ENCODE peak calls at places on chromosomes 11 and 22, in eight cellular contexts. I is adrenal gland, P is WERI-Rb-1, E is brain microvascular endothelial cell, A is MM.1S, Z is mucosa of descending colon, V is thyroid gland, O is upper lobe of right lung. R is an unnamed sample.

GRCh38 chr11:82523141-82523540 is 210.5 kb downstream of the FAM181B start:
- DNase-seq in I (no peak), P (peak; percentile 60), E (no peak), A (no peak), Z (no peak), V (no peak), O (no peak), R (no peak)

GRCh38 chr22:42939451-42939881 is 75.5 kb downstream of the PACSIN2 start:
- DNase-seq in I (no peak), P (no peak), E (no peak), A (no peak), Z (peak; percentile 61), V (no peak), O (peak; percentile 5), R (no peak)

GRCh38 chr22:30894371-30894740 is 74.2 kb downstream of the MORC2 start:
- DNase-seq in I (no peak), P (no peak), E (no peak), A (no peak), Z (no peak), V (no peak), O (no peak), R (no peak)

GRCh38 chr11:30585067-30585891 is 874 bp downstream of the MPPED2 start:
- DNase-seq in I (peak; percentile 57), P (peak; percentile 44), E (no peak), A (peak; percentile 42), Z (no peak), V (peak; percentile 67), O (peak; percentile 64), R (no peak)

GRCh38 chr11:17746096-17746495 is 11.5 kb downstream of the KCNC1 start:
- DNase-seq in I (no peak), P (no peak), E (no peak), A (no peak), Z (no peak), V (no peak), O (peak; percentile 40), R (no peak)

GRCh38 chr11:108927791-108928545 is 263.1 kb downstream of the DDX10 start:
- DNase-seq in I (no peak), P (no peak), E (no peak), A (peak; percentile 24), Z (no peak), V (no peak), O (no peak), R (no peak)

GRCh38 chr11:87456499-87456898 is 418.8 kb downstream of the TMEM135 start:
- DNase-seq in I (no peak), P (no peak), E (no peak), A (no peak), Z (no peak), V (no peak), O (no peak), R (peak; percentile 4)

GRCh38 chr11:548700-549603 is 11.6 kb downstream of the LMNTD2 start:
- DNase-seq in I (no peak), P (peak; percentile 54), E (no peak), A (no peak), Z (no peak), V (no peak), O (peak; percentile 59), R (no peak)

GRCh38 chr11:33542921-33543320 is 157.7 kb downstream of the C11orf91 start:
- DNase-seq in I (peak; percentile 66), P (peak; percentile 70), E (peak; percentile 40), A (peak; percentile 40), Z (peak; percentile 77), V (peak; percentile 79), O (peak; percentile 73), R (no peak)

GRCh38 chr11:119316017-119316728 is 757 bp downstream of the MCAM start:
- DNase-seq in I (peak; percentile 72), P (no peak), E (no peak), A (no peak), Z (no peak), V (peak; percentile 57), O (peak; percentile 68), R (no peak)

GRCh38 chr11:66478823-66479740 is 1.2 kb upstream of the DPP3 start:
- DNase-seq in I (peak; percentile 66), P (no peak), E (peak; percentile 33), A (peak; percentile 31), Z (peak; percentile 54), V (peak; percentile 44), O (peak; percentile 81), R (no peak)

GRCh38 chr11:107592813-107593212 is 1.9 kb downstream of the ELMOD1 start:
- DNase-seq in I (no peak), P (no peak), E (no peak), A (no peak), Z (no peak), V (no peak), O (no peak), R (no peak)

GRCh38 chr11:790721-791564 is 1.1 kb upstream of the CEND1 start:
- DNase-seq in I (no peak), P (no peak), E (no peak), A (no peak), Z (no peak), V (no peak), O (no peak), R (no peak)

GRCh38 chr22:20745177-20745576 is 28.7 kb upstream of the SERPIND1 start:
- DNase-seq in I (no peak), P (no peak), E (no peak), A (no peak), Z (no peak), V (no peak), O (no peak), R (no peak)

GRCh38 chr11:34516247-34517040 is 2.9 kb upstream of the ELF5 start:
- DNase-seq in I (no peak), P (no peak), E (no peak), A (no peak), Z (no peak), V (no peak), O (no peak), R (no peak)

GRCh38 chr22:40147388-40148176 is 30.1 kb upstream of the TNRC6B start:
- DNase-seq in I (no peak), P (no peak), E (no peak), A (no peak), Z (no peak), V (no peak), O (no peak), R (no peak)
- TF ChIP-seq CTCF in I (no peak), P (no peak), E (no peak), A (no peak), Z (no peak), V (no peak), O (no peak), R (no peak)

GRCh38 chr11:75151346-75152047 is 590 bp downstream of the SLCO2B1 start:
- DNase-seq in I (no peak), P (no peak), E (no peak), A (no peak), Z (peak; percentile 92), V (no peak), O (no peak), R (no peak)

GRCh38 chr11:75152090-75152489 is 1.2 kb downstream of the SLCO2B1 start:
- DNase-seq in I (no peak), P (no peak), E (no peak), A (no peak), Z (peak; percentile 54), V (no peak), O (no peak), R (no peak)

GRCh38 chr11:75152651-75153553 is 2.0 kb downstream of the SLCO2B1 start:
- DNase-seq in I (no peak), P (no peak), E (no peak), A (no peak), Z (no peak), V (peak; percentile 18), O (no peak), R (no peak)

GRCh38 chr11:75150079-75150478 is 828 bp upstream of the SLCO2B1 start:
- DNase-seq in I (no peak), P (peak; percentile 21), E (no peak), A (no peak), Z (peak; percentile 68), V (no peak), O (no peak), R (no peak)

DNA sequence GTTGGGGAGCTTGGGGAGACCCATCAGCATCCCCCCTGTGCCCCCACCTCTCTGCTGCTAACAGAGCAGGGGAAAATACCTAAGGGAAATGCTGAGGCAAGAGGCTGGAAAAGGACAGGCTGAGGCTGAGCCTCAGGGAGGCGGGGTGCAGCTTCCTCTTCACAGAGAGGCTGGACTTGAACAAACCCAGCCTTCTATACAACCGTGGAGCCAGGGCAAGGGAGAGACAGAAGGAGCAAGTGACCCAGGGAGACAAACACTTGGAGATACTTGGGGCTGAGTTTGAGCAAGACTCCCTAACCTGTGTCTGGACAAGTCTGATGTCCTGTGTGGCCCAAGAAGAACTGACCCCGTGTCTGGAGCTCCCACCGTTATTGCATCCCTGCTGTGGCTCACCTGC is at the start of gene SLCO2B1:
- DNase-seq in I (peak; percentile 45), P (no peak), E (no peak), A (no peak), Z (peak; percentile 75), V (no peak), O (no peak), R (no peak)
- H3K4me3 ChIP-seq in I (no peak within 1 kb of the TSS), P (no peak within 1 kb of the TSS), E (no peak within 1 kb of the TSS), A (no peak within 1 kb of the TSS), Z (peak within 1 kb of the TSS; percentile 15), V (no peak within 1 kb of the TSS), O (peak within 1 kb of the TSS; percentile 52), R (no peak within 1 kb of the TSS)

GRCh38 chr11:126840975-126841374 is 159.6 kb downstream of the KIRREL3 start:
- DNase-seq in I (no peak), P (no peak), E (no peak), A (no peak), Z (no peak), V (no peak), O (no peak), R (no peak)

GRCh38 chr11:126843096-126843495 is 157.5 kb downstream of the KIRREL3 start:
- DNase-seq in I (no peak), P (no peak), E (no peak), A (no peak), Z (no peak), V (no peak), O (no peak), R (no peak)

GRCh38 chr11:126839496-126839895 is 161.1 kb downstream of the KIRREL3 start:
- DNase-seq in I (peak; percentile 17), P (no peak), E (no peak), A (no peak), Z (no peak), V (no peak), O (no peak), R (no peak)

GRCh38 chr11:126840201-126840886 is 160.2 kb downstream of the KIRREL3 start:
- DNase-seq in I (no peak), P (no peak), E (peak; percentile 4), A (no peak), Z (no peak), V (no peak), O (no peak), R (no peak)

DNA sequence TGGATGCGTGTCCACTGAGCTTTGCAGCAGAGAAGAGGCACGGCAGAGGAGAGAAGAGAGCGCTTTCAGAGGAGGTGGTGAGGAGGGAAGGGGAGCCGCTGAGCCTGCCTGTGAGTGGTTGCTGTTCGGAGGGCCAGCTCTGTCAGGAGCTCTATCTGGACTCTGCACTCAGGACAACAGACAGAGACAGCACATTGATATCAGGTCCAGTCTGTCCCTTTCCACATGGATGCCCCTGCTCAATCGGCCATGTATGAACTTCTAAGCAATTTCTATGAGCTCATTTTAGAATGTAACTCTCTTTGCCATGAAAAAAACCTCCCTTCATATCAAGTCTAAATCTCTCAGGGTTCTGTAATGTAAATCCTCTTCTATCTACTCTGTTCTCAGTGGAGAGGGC is 158.5 kb downstream of the KIRREL3 start:
- DNase-seq in I (no peak), P (no peak), E (no peak), A (no peak), Z (no peak), V (no peak), O (no peak), R (no peak)
- H3K36me3 ChIP-seq in I (no peaks in the 10 kb centered on the region), P (no peaks in the 10 kb centered on the region), E (no peaks in the 10 kb centered on the region), A (no peaks in the 10 kb centered on the region), Z (no peaks in the 10 kb centered on the region), V (no peaks in the 10 kb centered on the region), O (no peaks in the 10 kb centered on the region), R (no peaks in the 10 kb centered on the region)

GRCh38 chr11:126307706-126308105 is 3.8 kb downstream of the DCPS start:
- DNase-seq in I (peak; percentile 28), P (peak; percentile 53), E (peak; percentile 40), A (peak; percentile 42), Z (no peak), V (no peak), O (no peak), R (no peak)
- TF ChIP-seq CTCF in I (peak; percentile 21), P (peak; percentile 49), E (peak; percentile 69), A (peak; percentile 29), Z (no peak), V (no peak), O (peak; percentile 23), R (peak; percentile 42)

R was measured in GM06990.